ENCODE peak calls at places on chromosomes 4 and X, in five cellular contexts. X, T, D, K and Z are unnamed samples. For H3K4me1, the result is how much of the 10 kb centered on the place peaks cover.

GRCh38 chr4:77500801-77501200 is 104.8 kb upstream of the CXCL13 start:
- DNase-seq in X (no peak), T (no peak), D (no peak), K (no peak), Z (no peak)

GRCh38 chr4:8782135-8782534 is 89.5 kb downstream of the HMX1 start:
- DNase-seq in X (no peak), T (no peak), D (no peak), K (no peak), Z (no peak)

GRCh38 chr4:130359537-130359936 is 1263.6 kb downstream of the C4orf33 start:
- DNase-seq in X (no peak), T (no peak), D (peak), K (no peak), Z (no peak)

GRCh38 chr4:57110635-57111546 is 706 bp upstream of the IGFBP7 start:
- DNase-seq in X (no peak), T (peak), D (peak), K (no peak), Z (peak)

GRCh38 chr4:71732706-71733105 is 51.2 kb downstream of the GC start:
- DNase-seq in X (no peak), T (no peak), D (peak), K (no peak), Z (no peak)

GRCh38 chrX:139091878-139092277 is 380.4 kb upstream of the FGF13 start:
- DNase-seq in X (no peak), T (no peak), D (no peak), K (no peak), Z (no peak)

GRCh38 chr4:115222061-115222460 is 108.6 kb upstream of the NDST4 start:
- DNase-seq in X (no peak), T (no peak), D (no peak), K (no peak), Z (no peak)

GRCh38 chrX:43973249-43973672 is at the start of gene NDP:
- DNase-seq in X (no peak), T (no peak), D (no peak), K (no peak), Z (no peak)

GRCh38 chr4:128844931-128845330 is 35.4 kb downstream of the JADE1 start:
- DNase-seq in X (no peak), T (peak), D (no peak), K (peak), Z (peak)

GRCh38 chrX:153537526-153538295 is 20.3 kb downstream of the ATP2B3 start:
- DNase-seq in X (no peak), T (peak), D (no peak), K (no peak), Z (no peak)

GRCh38 chr4:102423375-102423774 is 77.8 kb upstream of the NFKB1 start:
- DNase-seq in X (no peak), T (no peak), D (no peak), K (no peak), Z (no peak)

GRCh38 chrX:119189586-119189985 is 46.5 kb upstream of the PGRMC1 start:
- DNase-seq in X (no peak), T (peak), D (no peak), K (no peak), Z (peak)

GRCh38 chrX:12480956-12481355 is 310.3 kb upstream of the PRPS2 start:
- DNase-seq in X (no peak), T (no peak), D (peak), K (no peak), Z (no peak)

GRCh38 chr4:54095110-54095800 is 4.7 kb upstream of the GSX2 start:
- DNase-seq in X (no peak), T (no peak), D (no peak), K (no peak), Z (no peak)

GRCh38 chrX:119234931-119235555 is 1.0 kb upstream of the PGRMC1 start:
- DNase-seq in X (no peak), T (peak), D (no peak), K (no peak), Z (peak)

GRCh38 chr4:38424171-38424871 is 239.7 kb upstream of the KLF3 start:
- DNase-seq in X (no peak), T (peak), D (no peak), K (no peak), Z (peak)

GRCh38 chr4:108411836-108412235 is 208.5 kb upstream of the RPL34 start:
- DNase-seq in X (no peak), T (no peak), D (no peak), K (no peak), Z (no peak)

GRCh38 chr4:20253799-20254409 is 2.2 kb downstream of the SLIT2 start:
- DNase-seq in X (peak), T (peak), D (peak), K (peak), Z (peak)

GRCh38 chrX:46244451-46244850 is 300.8 kb downstream of the ZNF674 start:
- DNase-seq in X (no peak), T (no peak), D (no peak), K (no peak), Z (no peak)

GRCh38 chr4:153383131-153383530 is 38.6 kb downstream of the MND1 start:
- DNase-seq in X (no peak), T (no peak), D (no peak), K (no peak), Z (no peak)

GRCh38 chr4:39873823-39874222 is 103.9 kb downstream of the PDS5A start:
- DNase-seq in X (no peak), T (no peak), D (no peak), K (no peak), Z (no peak)

GRCh38 chr4:139453041-139453370 is 915 bp upstream of the RAB33B start:
- DNase-seq in X (no peak), T (no peak), D (no peak), K (no peak), Z (no peak)

GRCh38 chr4:40719008-40719623 is 30.6 kb upstream of the NSUN7 start:
- DNase-seq in X (no peak), T (no peak), D (peak), K (no peak), Z (no peak)

GRCh38 chr4:30720656-30721352 is 635 bp downstream of the PCDH7 start:
- DNase-seq in X (peak), T (peak), D (peak), K (no peak), Z (peak)

GRCh38 chr4:95510145-95510544 is 38.6 kb downstream of the UNC5C start:
- DNase-seq in X (no peak), T (no peak), D (peak), K (no peak), Z (no peak)

GRCh38 chrX:81120270-81120935 is 81.3 kb downstream of the HMGN5 start:
- DNase-seq in X (no peak), T (no peak), D (no peak), K (no peak), Z (no peak)

GRCh38 chrX:20240201-20240600 is 26.5 kb downstream of the RPS6KA3 start:
- DNase-seq in X (no peak), T (no peak), D (no peak), K (no peak), Z (no peak)

GRCh38 chr4:151613290-151613689 is 147.5 kb downstream of the GATB start:
- DNase-seq in X (no peak), T (no peak), D (no peak), K (no peak), Z (no peak)

GRCh38 chr4:15469402-15470148 is at the start of gene CC2D2A:
- DNase-seq in X (no peak), T (peak), D (peak), K (no peak), Z (peak)

GRCh38 chrX:23656684-23657083 is 10.6 kb upstream of the PRDX4 start:
- DNase-seq in X (no peak), T (no peak), D (peak), K (no peak), Z (no peak)

GRCh38 chr4:110515676-110516075 is 39.7 kb downstream of the ENPEP start:
- DNase-seq in X (no peak), T (no peak), D (no peak), K (no peak), Z (no peak)

GRCh38 chr4:69095301-69095731 is 958 bp upstream of the UGT2B7 start:
- DNase-seq in X (no peak), T (no peak), D (peak), K (no peak), Z (no peak)

GRCh38 chrX:129318375-129318774 is 204.9 kb downstream of the SMARCA1 start:
- DNase-seq in X (no peak), T (peak), D (peak), K (no peak), Z (no peak)

GRCh38 chr4:78749972-78750727 is 26.0 kb upstream of the BMP2K start:
- DNase-seq in X (no peak), T (no peak), D (no peak), K (no peak), Z (no peak)

GRCh38 chr4:153684182-153685073 is at the start of gene TLR2:
- DNase-seq in X (peak), T (peak), D (no peak), K (peak), Z (peak)

GRCh38 chrX:135420831-135421230 is 913 bp upstream of the SMIM10L2A start:
- DNase-seq in X (no peak), T (no peak), D (no peak), K (no peak), Z (no peak)

GRCh38 chrX:9349572-9350259 is 115.1 kb upstream of the TBL1X start:
- DNase-seq in X (no peak), T (no peak), D (peak), K (no peak), Z (no peak)

GRCh38 chrX:150649096-150649870 is 43.9 kb upstream of the MTMR1 start:
- DNase-seq in X (no peak), T (peak), D (peak), K (no peak), Z (peak)

GRCh38 chrX:70432936-70433847 is 10.1 kb downstream of the GDPD2 start:
- DNase-seq in X (no peak), T (no peak), D (no peak), K (no peak), Z (no peak)

GRCh38 chrX:70433848-70434351 is 10.7 kb upstream of the DLG3 start:
- DNase-seq in X (peak), T (peak), D (peak), K (peak), Z (peak)

GRCh38 chrX:70434914-70435586 is 9.6 kb upstream of the DLG3 start:
- DNase-seq in X (no peak), T (peak), D (peak), K (no peak), Z (peak)

GRCh38 chrX:70436380-70436779 is 8.3 kb upstream of the DLG3 start:
- DNase-seq in X (no peak), T (no peak), D (no peak), K (no peak), Z (no peak)

DNA sequence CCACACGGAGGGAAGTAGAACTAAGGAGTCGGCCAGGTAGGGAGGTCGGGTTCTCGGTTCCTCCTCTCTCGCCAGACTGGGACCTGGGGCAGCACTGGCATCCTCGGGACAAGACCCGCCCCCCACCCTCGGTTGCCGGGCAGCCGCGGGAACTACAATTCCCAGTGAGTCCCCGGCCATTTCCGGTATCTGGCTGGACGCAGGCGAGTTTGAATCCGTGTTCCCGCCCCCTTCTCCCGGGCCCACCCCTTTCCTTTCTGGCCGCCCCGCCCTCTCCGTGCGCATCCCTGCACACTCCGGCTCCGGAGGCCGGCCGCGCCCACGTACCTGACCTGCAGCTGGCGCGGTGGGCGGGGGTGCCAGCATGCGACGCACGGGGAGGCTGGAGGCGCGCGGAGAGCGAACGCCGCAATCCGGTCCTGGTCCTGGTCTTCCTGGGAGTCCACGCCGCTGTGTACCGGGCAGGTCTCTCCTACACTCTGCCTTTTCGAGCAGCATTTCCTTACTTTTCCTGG is 10.2 kb upstream of the DLG3 start:
- DNase-seq in X (peak), T (peak), D (peak), K (peak), Z (peak)
- TF ChIP-seq POLR2A in X (no peak), T (no peak), D (peak), K (no peak), Z (peak)

GRCh38 chr4:99947190-99947578 is 766 bp upstream of the DNAJB14 start:
- DNase-seq in X (no peak), T (no peak), D (no peak), K (no peak), Z (no peak)

GRCh38 chr4:99943904-99944437 is 2.4 kb downstream of the DNAJB14 start:
- DNase-seq in X (no peak), T (no peak), D (no peak), K (no peak), Z (no peak)

GRCh38 chr4:99945718-99946345 is 586 bp downstream of the DNAJB14 start:
- DNase-seq in X (no peak), T (no peak), D (peak), K (no peak), Z (no peak)

GRCh38 chr4:99947608-99948007 is 1.2 kb upstream of the DNAJB14 start:
- DNase-seq in X (no peak), T (no peak), D (no peak), K (no peak), Z (no peak)

DNA sequence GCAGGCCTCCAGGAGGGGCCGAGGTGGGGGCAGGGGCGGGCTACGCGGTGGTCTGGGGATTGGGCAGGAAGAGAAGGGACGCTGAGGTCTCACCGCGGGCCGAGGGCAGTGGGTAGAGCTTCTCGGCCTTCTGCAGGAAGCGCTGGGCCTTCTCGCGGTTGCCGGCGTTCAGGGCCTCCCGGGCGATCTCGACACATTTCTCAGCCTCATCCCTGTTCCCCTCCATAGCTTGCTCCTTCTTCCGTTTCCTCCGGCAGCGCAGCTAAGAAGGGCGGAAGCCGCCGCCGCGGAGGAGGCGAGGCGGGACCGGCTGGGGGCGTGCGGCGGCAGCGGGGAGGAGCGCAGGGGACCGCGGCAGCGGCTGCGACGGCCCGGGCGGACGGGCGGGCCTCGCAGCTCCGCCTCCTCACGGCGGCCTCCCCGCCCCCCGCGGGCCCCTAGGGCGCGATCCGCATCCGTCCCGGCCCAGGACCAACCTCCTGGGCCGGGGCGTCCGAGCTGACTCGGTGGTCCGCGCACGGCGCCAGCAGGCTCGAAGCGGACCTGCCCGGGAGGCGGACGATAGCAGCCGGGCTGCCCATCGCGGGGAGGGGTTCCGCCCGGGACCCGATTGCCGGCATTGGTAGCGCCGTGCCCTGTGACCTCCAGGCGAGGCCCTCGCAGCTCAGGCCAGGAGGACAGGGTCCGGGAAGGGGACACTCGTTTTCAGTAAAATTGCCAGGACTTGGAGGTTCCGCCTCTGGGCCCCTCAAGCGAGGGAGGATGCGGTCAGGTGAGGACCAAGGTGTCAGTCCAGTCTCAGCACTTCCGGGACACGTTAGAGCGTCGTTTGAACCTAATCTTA is at the start of gene DNAJB14:
- DNase-seq in X (peak), T (peak), D (peak), K (peak), Z (peak)
- H3K4me1 ChIP-seq in X (under half), T (under half), D (under half), K (under half), Z (under half)

GRCh38 chr4:122783301-122784215 is 43.1 kb upstream of the FGF2 start:
- DNase-seq in X (no peak), T (peak), D (peak), K (peak), Z (peak)
- H3K27ac ChIP-seq in X (no peak), T (no peak), D (peak), K (peak), Z (peak)

DNA sequence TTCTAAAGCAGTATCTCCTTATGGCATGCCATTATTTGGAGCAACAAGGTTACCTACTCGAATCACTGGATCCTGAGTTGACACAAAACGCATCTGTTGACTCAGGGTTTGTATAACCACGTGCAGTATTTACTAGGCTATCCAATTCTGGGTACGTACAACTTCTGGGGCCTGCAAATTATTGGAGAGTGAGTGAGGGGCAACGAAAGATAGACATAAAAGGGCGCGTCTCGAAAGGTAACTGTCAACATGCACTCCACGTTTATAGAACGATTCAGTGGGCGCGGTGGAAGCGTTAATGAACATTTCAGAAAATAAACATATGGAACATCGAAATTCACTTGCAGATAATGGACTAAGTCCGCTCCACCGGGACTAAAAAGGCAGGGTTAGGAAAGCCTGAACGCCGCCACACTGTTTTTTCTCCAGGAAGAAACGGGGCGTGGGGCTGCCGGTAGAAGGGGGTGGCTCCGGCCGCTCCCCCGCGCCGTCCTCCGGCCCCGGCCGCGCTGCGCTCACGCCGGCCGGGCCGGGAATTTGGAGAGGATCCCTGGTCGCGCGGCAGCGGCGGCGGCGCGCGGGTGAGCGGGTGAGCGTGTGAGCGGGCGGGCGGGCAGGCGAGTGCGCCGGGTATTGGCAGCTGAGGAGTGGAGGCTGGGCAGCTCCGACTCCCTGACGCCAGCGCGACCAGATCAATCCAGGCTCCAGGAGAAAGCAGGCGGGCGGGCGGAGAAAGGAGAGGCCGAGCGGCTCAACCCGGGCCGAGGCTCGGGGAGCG is at the start of gene SMAD1:
- DNase-seq in X (peak), T (peak), D (peak), K (peak), Z (peak)
- TF ChIP-seq POLR2A in X (no peak), T (peak), D (peak), K (peak), Z (no peak)

GRCh38 chrX:103734125-103734760 is 23.5 kb downstream of the TMEM31 start:
- DNase-seq in X (no peak), T (no peak), D (peak), K (no peak), Z (no peak)
- H3K4me1 ChIP-seq in X (under half), T (under half), D (under half), K (under half), Z (under half)